ENCODE peak calls at places on chromosome 15, in nine cellular contexts. D is amniotic epithelial cell; Y is glutamatergic neuron; F is stimulated activated CD4-positive, alpha-beta T cell treated with anti-CD3 and anti-CD28 coated beads, Interleukin-2, amount 100 ng/mL, for 48 hours; M is upper lobe of right lung; T is OCI-LY7; S is retina; W is activated CD4-positive, alpha-beta T cell treated with anti-CD3 and anti-CD28 coated beads, Interleukin-2, amount 50 U/mL, for 1 hour; O is progenitor cell of endocrine pancreas. X is an unnamed sample.

GRCh38 chr15:66169625-66170024 is 83.9 kb downstream of the MEGF11 start:
- DNase-seq in Y (no peak), F (no peak), D (no peak), S (no peak), M (no peak), T (no peak), O (no peak), W (no peak), X (no peak)

GRCh38 chr15:100115711-100116090 is 226.1 kb downstream of the ADAMTS17 start:
- DNase-seq in W (no peak), S (no peak), F (no peak), D (peak), Y (no peak), T (no peak), M (peak), O (no peak), X (peak)

GRCh38 chr15:46061002-46061401 is 426.2 kb downstream of the SQOR start:
- DNase-seq in M (no peak), F (no peak), D (no peak), T (no peak), S (no peak), O (no peak), Y (no peak), W (no peak), X (no peak)

GRCh38 chr15:99019558-99020540 is 12.3 kb upstream of the PGPEP1L start:
- DNase-seq in W (no peak), S (peak), Y (no peak), F (no peak), T (no peak), O (no peak), M (no peak), D (peak), X (peak)

GRCh38 chr15:61558172-61559146 is 329.4 kb upstream of the RORA start:
- DNase-seq in F (no peak), O (no peak), W (no peak), M (no peak), D (no peak), Y (no peak), T (no peak), S (no peak), X (peak)

GRCh38 chr15:34437687-34438086 is at the start of gene GOLGA8A:
- DNase-seq in W (peak), F (peak), D (peak), S (peak), O (peak), T (no peak), M (peak), Y (peak), X (peak)

GRCh38 chr15:41417418-41417811 is 520 bp downstream of the RTF1 start:
- DNase-seq in Y (peak), O (peak), F (peak), D (peak), T (peak), S (no peak), W (peak), M (no peak), X (peak)

GRCh38 chr15:71811036-71811736 is 832 bp downstream of the NR2E3 start:
- DNase-seq in M (no peak), T (no peak), F (no peak), D (no peak), Y (no peak), W (no peak), O (no peak), S (no peak), X (no peak)

X was measured in fibroblast of villous mesenchyme.